ENCODE peak calls at places on chromosomes 5 and 9, in nine cellular contexts. N is upper lobe of right lung, T is foreskin fibroblast, Q is neuronal stem cell, B is PC-3, D is HCT116, I is A549, J is aorta, F is hepatocyte. R is an unnamed sample.

GRCh38 chr5:74638776-74639537 is 1.6 kb downstream of the ENC1 start:
- DNase-seq in N (no peak), T (no peak), Q (no peak), B (peak; percentile 64), D (no peak), I (no peak), J (no peak), F (no peak), R (no peak)

GRCh38 chr5:370959-371810 is 49.7 kb downstream of the AHRR start:
- DNase-seq in N (peak; percentile 40), T (no peak), Q (no peak), B (no peak), D (no peak), I (no peak), J (peak; percentile 57), F (no peak), R (no peak)

GRCh38 chr5:119322312-119322947 is 33.4 kb upstream of the TNFAIP8 start:
- DNase-seq in N (no peak), T (no peak), Q (no peak), B (no peak), D (no peak), I (no peak), J (no peak), F (no peak), R (no peak)

GRCh38 chr9:14031015-14031414 is 282.9 kb downstream of the NFIB start:
- DNase-seq in N (no peak), T (peak; percentile 55), Q (peak; percentile 29), B (no peak), D (no peak), I (no peak), J (no peak), F (peak; percentile 72), R (no peak)

GRCh38 chr9:137242329-137243204 is 1.5 kb downstream of the TUBB4B start:
- DNase-seq in N (no peak), T (no peak), Q (no peak), B (no peak), D (no peak), I (no peak), J (no peak), F (no peak), R (no peak)

GRCh38 chr5:79408028-79408427 is 105.9 kb downstream of the HOMER1 start:
- DNase-seq in N (no peak), T (no peak), Q (no peak), B (no peak), D (no peak), I (no peak), J (no peak), F (no peak), R (no peak)

GRCh38 chr5:12691330-12691729 is 787.1 kb upstream of the CTNND2 start:
- DNase-seq in N (no peak), T (no peak), Q (no peak), B (peak; percentile 26), D (no peak), I (no peak), J (no peak), F (peak; percentile 39), R (no peak)

GRCh38 chr9:38339496-38339895 is 53.0 kb upstream of the ALDH1B1 start:
- DNase-seq in N (no peak), T (peak; percentile 58), Q (no peak), B (no peak), D (no peak), I (no peak), J (no peak), F (peak; percentile 32), R (no peak)

GRCh38 chr5:131496400-131496713 is 138.7 kb downstream of the RAPGEF6 start:
- DNase-seq in N (peak; percentile 61), T (no peak), Q (no peak), B (no peak), D (no peak), I (no peak), J (no peak), F (no peak), R (no peak)

GRCh38 chr9:127525426-127526188 is 74.3 kb downstream of the LRSAM1 start:
- DNase-seq in N (no peak), T (no peak), Q (no peak), B (peak; percentile 56), D (peak; percentile 54), I (no peak), J (no peak), F (no peak), R (no peak)

GRCh38 chr5:156927545-156927944 is 35.5 kb downstream of the TIMD4 start:
- DNase-seq in N (no peak), T (no peak), Q (no peak), B (no peak), D (no peak), I (no peak), J (no peak), F (no peak), R (no peak)

GRCh38 chr5:111859533-111860270 is 102.7 kb upstream of the NREP start:
- DNase-seq in N (no peak), T (peak; percentile 68), Q (no peak), B (peak; percentile 9), D (no peak), I (no peak), J (no peak), F (peak; percentile 74), R (no peak)

GRCh38 chr9:79247021-79247420 is 324.7 kb upstream of the TLE4 start:
- DNase-seq in N (no peak), T (no peak), Q (no peak), B (no peak), D (no peak), I (no peak), J (no peak), F (no peak), R (no peak)

GRCh38 chr9:74824654-74825053 is 63.1 kb downstream of the TRPM6 start:
- DNase-seq in N (no peak), T (peak; percentile 23), Q (no peak), B (peak; percentile 29), D (no peak), I (no peak), J (no peak), F (no peak), R (no peak)

GRCh38 chr9:131976157-131976740 is 103.4 kb downstream of the MED27 start:
- DNase-seq in N (no peak), T (no peak), Q (no peak), B (no peak), D (no peak), I (no peak), J (no peak), F (no peak), R (no peak)
- H3K4me3 ChIP-seq in N (no peak overlapping the region), T (no peak overlapping the region), Q (no peak overlapping the region), B (no peak overlapping the region), D (no peak overlapping the region), I (no peak overlapping the region), J (no peak overlapping the region), F (no peak overlapping the region), R (no peak overlapping the region)

GRCh38 chr5:77957081-77957480 is 180.9 kb upstream of the TBCA start:
- DNase-seq in N (no peak), T (no peak), Q (no peak), B (no peak), D (no peak), I (no peak), J (no peak), F (no peak), R (no peak)
- H3K4me3 ChIP-seq in N (no peak overlapping the region), T (no peak overlapping the region), Q (no peak overlapping the region), B (no peak overlapping the region), D (no peak overlapping the region), I (no peak overlapping the region), J (no peak overlapping the region), F (no peak overlapping the region), R (peak overlapping the region; percentile 18)

DNA sequence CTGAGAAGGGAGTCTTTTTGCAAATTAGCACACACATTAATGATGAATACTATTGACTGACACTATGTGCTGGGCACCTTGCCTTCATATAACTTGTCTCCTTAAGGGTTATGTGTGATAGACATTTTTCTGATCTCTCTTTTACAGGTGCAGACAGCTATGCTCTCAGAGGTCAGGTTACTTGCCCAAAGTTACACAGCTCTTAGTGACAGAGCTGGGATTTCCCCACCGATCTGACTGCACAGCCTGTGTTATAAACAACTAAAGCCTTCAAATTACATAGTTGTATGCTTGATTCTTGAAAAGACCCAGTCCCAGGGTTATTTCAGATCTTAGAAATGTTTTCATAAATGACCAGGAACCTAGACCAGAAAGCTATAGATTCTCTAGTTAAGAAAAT is 462.7 kb downstream of the EBF1 start:
- DNase-seq in N (no peak), T (no peak), Q (no peak), B (no peak), D (no peak), I (no peak), J (no peak), F (no peak), R (no peak)
- H3K4me3 ChIP-seq in N (no peak overlapping the region), T (no peak overlapping the region), Q (no peak overlapping the region), B (no peak overlapping the region), D (no peak overlapping the region), I (no peak overlapping the region), J (no peak overlapping the region), F (no peak overlapping the region), R (no peak overlapping the region)

GRCh38 chr5:177494356-177495195 is 2.8 kb downstream of the PDLIM7 start:
- DNase-seq in N (peak; percentile 74), T (peak; percentile 88), Q (peak; percentile 54), B (peak; percentile 90), D (peak; percentile 49), I (peak; percentile 70), J (peak; percentile 97), F (peak; percentile 84), R (peak; percentile 75)

GRCh38 chr5:177497297-177498012 is at the start of gene PDLIM7:
- DNase-seq in N (peak; percentile 97), T (peak; percentile 98), Q (peak; percentile 99), B (peak; percentile 98), D (peak; percentile 92), I (peak; percentile 97), J (peak; percentile 98), F (peak; percentile 98), R (peak; percentile 93)

GRCh38 chr5:177495243-177496060 is 2.0 kb downstream of the PDLIM7 start:
- DNase-seq in N (peak; percentile 72), T (peak; percentile 91), Q (peak; percentile 90), B (peak; percentile 31), D (no peak), I (no peak), J (peak; percentile 94), F (peak; percentile 77), R (peak; percentile 90)

GRCh38 chr5:177497011-177497296 is 450 bp downstream of the PDLIM7 start:
- DNase-seq in N (no peak), T (no peak), Q (no peak), B (no peak), D (no peak), I (no peak), J (no peak), F (no peak), R (no peak)

DNA sequence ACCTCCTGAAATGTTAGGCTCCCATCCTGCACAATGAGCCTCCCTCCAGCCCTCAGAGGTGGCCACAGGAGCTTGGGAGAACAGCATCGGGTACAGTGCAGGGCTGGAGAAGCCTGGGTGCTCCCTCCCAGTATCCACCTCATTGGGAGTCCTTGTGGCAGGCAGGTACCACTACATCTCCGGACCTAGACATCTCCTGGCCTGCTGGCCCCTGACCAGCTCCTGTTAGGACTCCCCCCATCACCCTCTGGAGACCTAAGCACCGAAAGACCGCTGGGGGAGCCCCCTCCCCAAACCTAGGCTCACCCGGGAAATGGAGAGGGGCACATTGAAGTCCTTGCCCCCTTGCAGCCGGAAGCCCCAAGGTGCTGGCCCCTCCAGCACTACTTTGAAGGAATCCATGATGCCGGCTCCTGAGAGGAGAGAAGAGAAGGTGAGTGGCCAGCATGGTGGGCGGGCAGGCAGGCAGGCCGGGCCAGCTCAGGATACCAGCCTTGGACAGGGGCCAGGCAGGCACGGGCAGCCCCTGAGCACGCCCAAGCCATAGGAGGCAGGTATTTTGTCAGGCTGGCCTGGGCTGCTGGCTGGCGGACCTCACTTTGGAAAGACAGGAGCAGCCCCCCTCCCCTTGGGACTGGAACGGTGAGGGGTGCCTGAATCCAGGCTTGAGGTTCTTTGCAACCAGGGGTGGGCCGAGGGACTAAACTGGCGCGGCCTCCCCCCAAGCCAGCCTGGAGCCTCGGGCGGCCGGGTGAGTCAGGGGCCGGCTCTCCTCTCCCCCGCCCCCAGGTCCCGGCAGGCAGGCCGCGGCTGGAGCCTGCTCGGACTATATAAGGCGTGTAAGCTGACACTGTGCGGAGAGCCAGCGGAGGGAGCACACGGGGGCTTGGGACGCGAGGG is 1.0 kb downstream of the PDLIM7 start:
- DNase-seq in N (peak; percentile 76), T (peak; percentile 95), Q (peak; percentile 89), B (peak; percentile 90), D (peak; percentile 44), I (peak; percentile 93), J (peak; percentile 96), F (peak; percentile 94), R (peak; percentile 85)
- H3K4me3 ChIP-seq in N (peak overlapping the region; percentile 75), T (peak overlapping the region; percentile 83), Q (peak overlapping the region; percentile 89), B (peak overlapping the region; percentile 76), D (peak overlapping the region; percentile 88), I (peak overlapping the region; percentile 63), J (peak overlapping the region; percentile 67), F (peak overlapping the region; percentile 9), R (peak overlapping the region; percentile 67)

R was measured in NT2/D1.